ENCODE peak calls at places on chromosomes 7 and 10, in seven cellular contexts. H, I, T, V, K, P and W are unnamed samples.

GRCh38 chr10:67669978-67670377 is 26.0 kb downstream of the CTNNA3 start:
- DNase-seq in T (peak; percentile 48), I (no peak), V (no peak), K (no peak), H (no peak), P (no peak), W (no peak)

GRCh38 chr7:920351-921070 is 34.0 kb downstream of the ADAP1 start:
- DNase-seq in T (no peak), V (no peak), P (no peak), I (peak; percentile 75), K (no peak), H (no peak), W (no peak)

GRCh38 chr10:133608855-133609254 is 17.7 kb downstream of the FRG2B start:
- DNase-seq in P (peak; percentile 41), V (peak; percentile 11), I (no peak), T (peak; percentile 2), H (peak; percentile 50), K (no peak), W (no peak)

GRCh38 chr10:90968448-90969086 is 47.7 kb upstream of the ANKRD1 start:
- DNase-seq in K (no peak), H (no peak), V (peak; percentile 68), I (no peak), P (no peak), T (peak; percentile 98), W (no peak)

GRCh38 chr10:69994262-69994661 is 58.4 kb upstream of the MACROH2A2 start:
- DNase-seq in I (no peak), T (peak; percentile 36), V (peak; percentile 49), K (peak; percentile 37), P (peak; percentile 1), H (peak; percentile 77), W (no peak)

GRCh38 chr7:138000081-138000701 is 1.7 kb downstream of the CREB3L2 start:
- DNase-seq in K (no peak), P (no peak), T (peak; percentile 96), V (peak; percentile 66), I (no peak), H (peak; percentile 24), W (no peak)

GRCh38 chr7:127760436-127761031 is 108.5 kb downstream of the SND1 start:
- DNase-seq in P (no peak), H (no peak), I (no peak), K (no peak), T (no peak), V (no peak), W (no peak)

GRCh38 chr7:135321556-135321955 is 87.9 kb downstream of the STRA8 start:
- DNase-seq in V (peak; percentile 27), K (no peak), P (no peak), T (peak; percentile 68), H (peak; percentile 88), I (no peak), W (no peak)

GRCh38 chr10:43573250-43574034 is 974 bp downstream of the ZNF239 start:
- DNase-seq in V (no peak), P (peak; percentile 29), K (no peak), H (no peak), T (peak; percentile 10), I (no peak), W (no peak)

GRCh38 chr7:155962191-155962967 is 150.1 kb upstream of the SHH start:
- DNase-seq in V (peak; percentile 79), K (no peak), T (peak; percentile 94), H (no peak), I (no peak), P (no peak), W (peak; percentile 45)

GRCh38 chr10:54081950-54082349 is 719.1 kb downstream of the PCDH15 start:
- DNase-seq in I (no peak), T (peak; percentile 12), V (no peak), K (no peak), P (no peak), H (no peak), W (no peak)

GRCh38 chr7:69364814-69365587 is 233.3 kb upstream of the AUTS2 start:
- DNase-seq in P (no peak), V (no peak), T (no peak), H (no peak), K (no peak), I (no peak), W (no peak)

GRCh38 chr7:90262438-90262837 is 17.5 kb downstream of the CFAP69 start:
- DNase-seq in H (peak; percentile 65), I (no peak), T (peak; percentile 22), V (peak; percentile 21), P (no peak), K (no peak), W (no peak)

GRCh38 chr10:123147635-123148413 is at the start of gene HMX2:
- DNase-seq in I (peak; percentile 74), V (peak; percentile 9), T (no peak), K (no peak), H (no peak), P (no peak), W (no peak)

GRCh38 chr10:11539191-11539868 is 72.1 kb downstream of the USP6NL start:
- DNase-seq in P (no peak), H (peak; percentile 87), T (peak; percentile 67), K (no peak), V (peak; percentile 67), I (no peak), W (no peak)

GRCh38 chr7:5997210-5997808 is 11.5 kb downstream of the PMS2 start:
- DNase-seq in H (peak; percentile 82), V (peak; percentile 36), P (peak; percentile 59), T (peak; percentile 58), I (no peak), K (peak; percentile 56), W (no peak)

GRCh38 chr10:70672993-70673928 is 955 bp downstream of the ADAMTS14 start:
- DNase-seq in K (no peak), I (no peak), P (no peak), V (peak; percentile 64), T (peak; percentile 91), H (no peak), W (no peak)

GRCh38 chr7:113087278-113087998 is 811 bp upstream of the GPR85 start:
- DNase-seq in I (no peak), P (no peak), H (peak; percentile 85), T (peak; percentile 93), K (no peak), V (no peak), W (no peak)

GRCh38 chr10:33412261-33413092 is 78.0 kb upstream of the NRP1 start:
- DNase-seq in K (no peak), I (no peak), V (peak; percentile 85), P (no peak), T (peak; percentile 96), H (no peak), W (no peak)

GRCh38 chr7:24531255-24531654 is 42.0 kb upstream of the PALS2 start:
- DNase-seq in P (no peak), K (no peak), H (no peak), T (no peak), V (no peak), I (no peak), W (no peak)
- H3K27ac ChIP-seq in P (no peak overlapping the region), K (no peak overlapping the region), H (no peak overlapping the region), T (no peak overlapping the region), V (no peak overlapping the region), I (no peak overlapping the region), W (no peak overlapping the region)

GRCh38 chr10:75398238-75398629 is 3.3 kb downstream of the ZNF503 start:
- DNase-seq in K (no peak), P (no peak), I (no peak), H (no peak), T (no peak), V (peak; percentile 28), W (no peak)
- H3K27ac ChIP-seq in K (no peak overlapping the region), P (no peak overlapping the region), I (peak overlapping the region; percentile 91), H (no peak overlapping the region), T (peak overlapping the region; percentile 95), V (peak overlapping the region; percentile 78), W (peak overlapping the region; percentile 98)

GRCh38 chr10:99004738-99005137 is 230.9 kb downstream of the HPSE2 start:
- DNase-seq in V (no peak), K (no peak), T (no peak), I (no peak), H (no peak), P (no peak), W (no peak)

GRCh38 chr10:99008106-99008505 is 227.5 kb downstream of the HPSE2 start:
- DNase-seq in P (no peak), K (no peak), I (no peak), V (no peak), H (no peak), T (no peak), W (no peak)

GRCh38 chr10:99002392-99002791 is 233.3 kb downstream of the HPSE2 start:
- DNase-seq in V (no peak), I (no peak), K (no peak), T (no peak), H (no peak), P (no peak), W (no peak)

GRCh38 chr10:99005254-99005653 is 230.4 kb downstream of the HPSE2 start:
- DNase-seq in T (no peak), H (no peak), I (no peak), V (no peak), P (no peak), K (no peak), W (no peak)

DNA sequence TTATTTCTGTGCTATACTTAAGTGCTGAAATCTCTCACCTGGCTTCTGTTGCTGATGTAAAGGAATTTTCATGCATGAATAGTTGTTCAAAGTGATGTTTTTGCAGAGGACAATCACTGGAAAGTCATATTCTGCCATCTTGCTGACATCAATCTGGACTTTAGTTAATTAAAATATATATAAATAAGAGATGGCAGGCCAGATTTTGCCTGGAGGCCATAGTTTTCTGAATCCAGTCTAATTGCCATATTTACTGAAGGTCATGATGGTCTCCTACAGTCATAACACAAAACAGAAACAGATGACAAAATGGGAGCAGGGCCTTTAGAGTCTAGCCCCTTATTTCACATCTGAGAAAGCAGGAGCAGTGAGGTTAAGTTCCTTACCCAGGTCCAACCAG is 228.2 kb downstream of the HPSE2 start:
- DNase-seq in V (no peak), I (no peak), P (no peak), T (no peak), K (no peak), H (no peak), W (no peak)
- H3K27ac ChIP-seq in V (no peak overlapping the region), I (no peak overlapping the region), P (no peak overlapping the region), T (no peak overlapping the region), K (no peak overlapping the region), H (no peak overlapping the region), W (no peak overlapping the region)

GRCh38 chr7:94376281-94376680 is 18.4 kb upstream of the COL1A2 start:
- DNase-seq in K (no peak), T (no peak), H (no peak), I (no peak), V (no peak), P (no peak), W (no peak)

GRCh38 chr7:94375713-94376112 is 19.0 kb upstream of the COL1A2 start:
- DNase-seq in P (no peak), I (no peak), V (peak; percentile 12), H (peak; percentile 93), T (peak; percentile 99), K (peak; percentile 39), W (no peak)

GRCh38 chr7:94375167-94375566 is 19.5 kb upstream of the COL1A2 start:
- DNase-seq in T (peak; percentile 98), I (no peak), P (no peak), V (no peak), K (peak; percentile 89), H (peak; percentile 91), W (no peak)

GRCh38 chr7:94374231-94374630 is 20.5 kb upstream of the COL1A2 start:
- DNase-seq in P (no peak), V (peak; percentile 22), H (peak; percentile 79), T (peak; percentile 95), I (no peak), K (peak; percentile 75), W (no peak)

DNA sequence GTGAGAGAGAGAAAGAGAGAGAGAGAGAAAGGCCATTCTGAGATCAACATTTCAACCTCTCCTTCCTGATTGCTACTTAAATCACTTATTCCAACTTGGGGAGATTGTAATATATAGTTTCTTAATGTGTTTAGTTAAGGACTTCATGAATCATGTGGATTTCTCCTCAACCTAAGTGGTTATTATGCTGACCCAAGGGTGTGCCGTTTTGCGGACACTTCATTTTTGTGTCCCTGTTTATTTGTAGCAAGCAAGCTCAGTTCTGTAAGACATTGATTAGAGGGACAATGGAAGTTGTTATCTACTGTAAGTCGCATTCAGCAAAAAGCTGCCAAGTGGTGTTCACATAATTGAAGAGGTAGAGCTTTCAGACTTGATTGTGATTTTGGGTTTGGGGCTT is 20.0 kb upstream of the COL1A2 start:
- DNase-seq in P (no peak), I (no peak), V (no peak), H (no peak), K (no peak), T (peak; percentile 51), W (no peak)
- H3K27ac ChIP-seq in P (no peak overlapping the region), I (peak overlapping the region; percentile 72), V (no peak overlapping the region), H (peak overlapping the region; percentile 98), K (peak overlapping the region; percentile 93), T (peak overlapping the region; percentile 87), W (peak overlapping the region; percentile 57)